ENCODE peak calls at places on chromosome X, in eight cellular contexts. One of them, this sample, is unnamed.

GRCh38 chrX:113470166-113470565 is 629.5 kb upstream of the AMOT start:
- DNase-seq in NCI-H345: no peak
- DNase-seq in stimulated activated CD4-positive, alpha-beta T cell treated with anti-CD3 and anti-CD28 coated beads, Interleukin-4, amount 100 ng/mL, for 48 hours: no peak
- DNase-seq in activated CD4-positive, alpha-beta T cell treated with anti-CD3 and anti-CD28 coated beads, Interleukin-2, amount 10 ng/mL, durations not matched to agents 7 days and 5 days: no peak
- DNase-seq in Caco-2: peak
- DNase-seq in left cardiac atrium: no peak
- DNase-seq in iPS-NIHi11: no peak
- DNase-seq in frontal cortex: no peak
- DNase-seq in this sample: no peak

GRCh38 chrX:1472975-1473374 is 20.3 kb upstream of the ASMTL start:
- DNase-seq in NCI-H345: no peak
- DNase-seq in stimulated activated CD4-positive, alpha-beta T cell treated with anti-CD3 and anti-CD28 coated beads, Interleukin-4, amount 100 ng/mL, for 48 hours: no peak
- DNase-seq in activated CD4-positive, alpha-beta T cell treated with anti-CD3 and anti-CD28 coated beads, Interleukin-2, amount 10 ng/mL, durations not matched to agents 7 days and 5 days: peak
- DNase-seq in Caco-2: no peak
- DNase-seq in left cardiac atrium: no peak
- DNase-seq in iPS-NIHi11: no peak
- DNase-seq in frontal cortex: no peak
- DNase-seq in this sample: no peak

GRCh38 chrX:150028692-150029091 is 90.4 kb upstream of the EOLA2 start:
- DNase-seq in NCI-H345: no peak
- DNase-seq in stimulated activated CD4-positive, alpha-beta T cell treated with anti-CD3 and anti-CD28 coated beads, Interleukin-4, amount 100 ng/mL, for 48 hours: no peak
- DNase-seq in activated CD4-positive, alpha-beta T cell treated with anti-CD3 and anti-CD28 coated beads, Interleukin-2, amount 10 ng/mL, durations not matched to agents 7 days and 5 days: no peak
- DNase-seq in Caco-2: no peak
- DNase-seq in left cardiac atrium: no peak
- DNase-seq in iPS-NIHi11: no peak
- DNase-seq in frontal cortex: no peak
- DNase-seq in this sample: no peak

GRCh38 chrX:119763175-119763574 is 4.8 kb downstream of the SOWAHD start:
- DNase-seq in NCI-H345: no peak
- DNase-seq in stimulated activated CD4-positive, alpha-beta T cell treated with anti-CD3 and anti-CD28 coated beads, Interleukin-4, amount 100 ng/mL, for 48 hours: no peak
- DNase-seq in activated CD4-positive, alpha-beta T cell treated with anti-CD3 and anti-CD28 coated beads, Interleukin-2, amount 10 ng/mL, durations not matched to agents 7 days and 5 days: no peak
- DNase-seq in Caco-2: no peak
- DNase-seq in left cardiac atrium: no peak
- DNase-seq in iPS-NIHi11: no peak
- DNase-seq in frontal cortex: no peak
- DNase-seq in this sample: no peak

GRCh38 chrX:19683817-19684216 is 168.5 kb upstream of the MAP3K15 start:
- DNase-seq in NCI-H345: no peak
- DNase-seq in stimulated activated CD4-positive, alpha-beta T cell treated with anti-CD3 and anti-CD28 coated beads, Interleukin-4, amount 100 ng/mL, for 48 hours: no peak
- DNase-seq in activated CD4-positive, alpha-beta T cell treated with anti-CD3 and anti-CD28 coated beads, Interleukin-2, amount 10 ng/mL, durations not matched to agents 7 days and 5 days: peak
- DNase-seq in Caco-2: no peak
- DNase-seq in left cardiac atrium: no peak
- DNase-seq in iPS-NIHi11: no peak
- DNase-seq in frontal cortex: no peak
- DNase-seq in this sample: no peak

GRCh38 chrX:39642071-39642470 is 455.7 kb downstream of the BCOR start:
- DNase-seq in NCI-H345: no peak
- DNase-seq in stimulated activated CD4-positive, alpha-beta T cell treated with anti-CD3 and anti-CD28 coated beads, Interleukin-4, amount 100 ng/mL, for 48 hours: no peak
- DNase-seq in activated CD4-positive, alpha-beta T cell treated with anti-CD3 and anti-CD28 coated beads, Interleukin-2, amount 10 ng/mL, durations not matched to agents 7 days and 5 days: no peak
- DNase-seq in Caco-2: peak
- DNase-seq in left cardiac atrium: peak
- DNase-seq in iPS-NIHi11: no peak
- DNase-seq in frontal cortex: no peak
- DNase-seq in this sample: no peak

GRCh38 chrX:75155454-75155829 is 641 bp downstream of the ABCB7 start:
- DNase-seq in NCI-H345: no peak
- DNase-seq in stimulated activated CD4-positive, alpha-beta T cell treated with anti-CD3 and anti-CD28 coated beads, Interleukin-4, amount 100 ng/mL, for 48 hours: no peak
- DNase-seq in activated CD4-positive, alpha-beta T cell treated with anti-CD3 and anti-CD28 coated beads, Interleukin-2, amount 10 ng/mL, durations not matched to agents 7 days and 5 days: no peak
- DNase-seq in Caco-2: no peak
- DNase-seq in left cardiac atrium: no peak
- DNase-seq in iPS-NIHi11: no peak
- DNase-seq in frontal cortex: no peak
- DNase-seq in this sample: no peak

GRCh38 chrX:71367396-71367795 is 1.2 kb downstream of the TAF1 start:
- DNase-seq in NCI-H345: no peak
- DNase-seq in stimulated activated CD4-positive, alpha-beta T cell treated with anti-CD3 and anti-CD28 coated beads, Interleukin-4, amount 100 ng/mL, for 48 hours: no peak
- DNase-seq in activated CD4-positive, alpha-beta T cell treated with anti-CD3 and anti-CD28 coated beads, Interleukin-2, amount 10 ng/mL, durations not matched to agents 7 days and 5 days: no peak
- DNase-seq in Caco-2: peak
- DNase-seq in left cardiac atrium: no peak
- DNase-seq in iPS-NIHi11: no peak
- DNase-seq in frontal cortex: no peak
- DNase-seq in this sample: no peak

GRCh38 chrX:51893931-51894696 is 691 bp downstream of the MAGED1 start:
- DNase-seq in NCI-H345: peak
- DNase-seq in stimulated activated CD4-positive, alpha-beta T cell treated with anti-CD3 and anti-CD28 coated beads, Interleukin-4, amount 100 ng/mL, for 48 hours: no peak
- DNase-seq in activated CD4-positive, alpha-beta T cell treated with anti-CD3 and anti-CD28 coated beads, Interleukin-2, amount 10 ng/mL, durations not matched to agents 7 days and 5 days: peak
- DNase-seq in Caco-2: peak
- DNase-seq in left cardiac atrium: peak
- DNase-seq in iPS-NIHi11: peak
- DNase-seq in frontal cortex: no peak
- DNase-seq in this sample: no peak

GRCh38 chrX:14064632-14065432 is 35.1 kb upstream of the GEMIN8 start:
- DNase-seq in NCI-H345: no peak
- DNase-seq in stimulated activated CD4-positive, alpha-beta T cell treated with anti-CD3 and anti-CD28 coated beads, Interleukin-4, amount 100 ng/mL, for 48 hours: no peak
- DNase-seq in activated CD4-positive, alpha-beta T cell treated with anti-CD3 and anti-CD28 coated beads, Interleukin-2, amount 10 ng/mL, durations not matched to agents 7 days and 5 days: no peak
- DNase-seq in Caco-2: peak
- DNase-seq in left cardiac atrium: no peak
- DNase-seq in iPS-NIHi11: no peak
- DNase-seq in frontal cortex: no peak
- DNase-seq in this sample: no peak